ENCODE peak calls at places on chromosomes 2 and 18, in seven cellular contexts. V is gastrocnemius medialis, N is breast epithelium, W is A549, A is prostate gland, L is lower leg skin, R is transverse colon. J is an unnamed sample.

GRCh38 chr18:34887881-34888580 is 153.2 kb upstream of the MAPRE2 start:
- DNase-seq in V (no peak), N (no peak), W (no peak), A (no peak), L (no peak), R (no peak), J (no peak)

GRCh38 chr2:205629021-205629817 is 53.1 kb upstream of the NRP2 start:
- DNase-seq in V (no peak), N (no peak), W (no peak), A (no peak), L (no peak), R (no peak), J (no peak)

GRCh38 chr2:179745615-179746263 is 115.7 kb downstream of the ZNF385B start:
- DNase-seq in V (no peak), N (no peak), W (no peak), A (no peak), L (no peak), R (no peak), J (peak; percentile 16)

GRCh38 chr2:24456610-24457556 is 34.2 kb upstream of the NCOA1 start:
- DNase-seq in V (peak; percentile 92), N (no peak), W (peak; percentile 62), A (peak; percentile 9), L (peak; percentile 93), R (peak; percentile 54), J (peak; percentile 78)

GRCh38 chr2:28009732-28010131 is 119.2 kb downstream of the BABAM2 start:
- DNase-seq in V (peak; percentile 66), N (no peak), W (no peak), A (peak; percentile 4), L (no peak), R (no peak), J (no peak)

GRCh38 chr2:46850742-46851141 is 64.9 kb downstream of the MCFD2 start:
- DNase-seq in V (peak; percentile 71), N (no peak), W (no peak), A (peak; percentile 35), L (no peak), R (peak; percentile 45), J (peak; percentile 55)

GRCh38 chr2:25844089-25844488 is 34.2 kb downstream of the ASXL2 start:
- DNase-seq in V (peak; percentile 57), N (no peak), W (no peak), A (no peak), L (no peak), R (no peak), J (no peak)

GRCh38 chr2:71614976-71615768 is 161.8 kb downstream of the DYSF start:
- DNase-seq in V (peak; percentile 82), N (peak; percentile 47), W (no peak), A (no peak), L (peak; percentile 88), R (peak; percentile 37), J (peak; percentile 76)

GRCh38 chr18:39842042-39842791 is 2112.8 kb upstream of the PIK3C3 start:
- DNase-seq in V (no peak), N (no peak), W (no peak), A (no peak), L (no peak), R (no peak), J (no peak)

GRCh38 chr2:3175568-3175955 is 202.1 kb downstream of the EIPR1 start:
- DNase-seq in V (no peak), N (no peak), W (no peak), A (no peak), L (no peak), R (no peak), J (no peak)

GRCh38 chr2:157261199-157261782 is 3.8 kb downstream of the GALNT5 start:
- DNase-seq in V (no peak), N (no peak), W (peak; percentile 70), A (no peak), L (no peak), R (peak; percentile 68), J (no peak)

GRCh38 chr2:119759451-119760236 is at the start of gene PTPN4:
- DNase-seq in V (peak; percentile 96), N (peak; percentile 93), W (peak; percentile 92), A (peak; percentile 97), L (peak; percentile 98), R (peak; percentile 98), J (peak; percentile 97)

GRCh38 chr18:1914489-1914888 is 656.8 kb downstream of the METTL4 start:
- DNase-seq in V (no peak), N (no peak), W (peak; percentile 0), A (no peak), L (no peak), R (no peak), J (no peak)

GRCh38 chr2:239473211-239473805 is 72.5 kb upstream of the HDAC4 start:
- DNase-seq in V (no peak), N (peak; percentile 20), W (no peak), A (no peak), L (peak; percentile 66), R (no peak), J (no peak)

GRCh38 chr2:6418316-6418715 is 447.4 kb downstream of the CMPK2 start:
- DNase-seq in V (no peak), N (no peak), W (no peak), A (no peak), L (no peak), R (no peak), J (no peak)

GRCh38 chr2:174336403-174337336 is 1.9 kb downstream of the SP9 start:
- DNase-seq in V (no peak), N (no peak), W (no peak), A (no peak), L (peak; percentile 86), R (peak; percentile 64), J (no peak)

GRCh38 chr2:110816404-110817365 is 84.3 kb downstream of the ACOXL start:
- DNase-seq in V (peak; percentile 92), N (no peak), W (no peak), A (no peak), L (peak; percentile 62), R (no peak), J (no peak)

GRCh38 chr2:150211164-150211631 is 276.3 kb downstream of the RND3 start:
- DNase-seq in V (no peak), N (no peak), W (no peak), A (no peak), L (no peak), R (no peak), J (no peak)

GRCh38 chr2:215848679-215849078 is 164.7 kb downstream of the MREG start:
- DNase-seq in V (no peak), N (no peak), W (no peak), A (no peak), L (no peak), R (no peak), J (no peak)

GRCh38 chr2:177147093-177147694 is 65.4 kb upstream of the HNRNPA3 start:
- DNase-seq in V (no peak), N (no peak), W (peak; percentile 51), A (no peak), L (no peak), R (no peak), J (no peak)

GRCh38 chr18:53798516-53798915 is 426.0 kb downstream of the MBD2 start:
- DNase-seq in V (no peak), N (no peak), W (no peak), A (no peak), L (no peak), R (no peak), J (no peak)

GRCh38 chr2:218294430-218294999 is 2.2 kb upstream of the TMBIM1 start:
- DNase-seq in V (no peak), N (no peak), W (no peak), A (no peak), L (no peak), R (no peak), J (no peak)

GRCh38 chr2:129812654-129813053 is 166.8 kb upstream of the RAB6C start:
- DNase-seq in V (no peak), N (no peak), W (no peak), A (no peak), L (no peak), R (no peak), J (no peak)

GRCh38 chr18:42956287-42956686 is 159.2 kb downstream of the RIT2 start:
- DNase-seq in V (no peak), N (no peak), W (no peak), A (no peak), L (no peak), R (no peak), J (no peak)

GRCh38 chr2:201939366-201939985 is 94.2 kb upstream of the FZD7 start:
- DNase-seq in V (no peak), N (no peak), W (no peak), A (no peak), L (no peak), R (no peak), J (peak; percentile 30)

GRCh38 chr2:39584283-39584972 is 81.3 kb upstream of the TMEM178A start:
- DNase-seq in V (no peak), N (no peak), W (no peak), A (no peak), L (no peak), R (no peak), J (no peak)

GRCh38 chr2:101223814-101224231 is 28.9 kb upstream of the CNOT11 start:
- DNase-seq in V (no peak), N (no peak), W (no peak), A (no peak), L (no peak), R (peak; percentile 51), J (no peak)

GRCh38 chr2:20616341-20616871 is 34.5 kb downstream of the HS1BP3 start:
- DNase-seq in V (peak; percentile 15), N (peak; percentile 39), W (no peak), A (no peak), L (peak; percentile 76), R (no peak), J (no peak)

GRCh38 chr18:51196811-51197660 is 445 bp downstream of the MEX3C start:
- DNase-seq in V (peak; percentile 45), N (peak; percentile 64), W (no peak), A (peak; percentile 44), L (peak; percentile 89), R (peak; percentile 64), J (peak; percentile 34)
- TF ChIP-seq POLR2A in V (peak; percentile 68), N (no peak), W (no peak), A (peak; percentile 82), L (no peak), R (peak; percentile 46), J (peak; percentile 68)

GRCh38 chr2:36416370-36417165 is 61.0 kb downstream of the CRIM1 start:
- DNase-seq in V (no peak), N (no peak), W (no peak), A (no peak), L (no peak), R (peak; percentile 30), J (no peak)
- TF ChIP-seq POLR2A in V (no peak), N (no peak), W (no peak), A (no peak), L (no peak), R (no peak), J (no peak)

GRCh38 chr2:74147729-74148456 is at the start of gene BOLA3:
- DNase-seq in V (peak; percentile 74), N (peak; percentile 84), W (peak; percentile 95), A (peak; percentile 76), L (peak; percentile 96), R (peak; percentile 89), J (peak; percentile 87)
- TF ChIP-seq POLR2A in V (no peak), N (no peak), W (peak; percentile 96), A (no peak), L (no peak), R (no peak), J (no peak)

GRCh38 chr18:58408665-58409064 is 220.2 kb downstream of the ALPK2 start:
- DNase-seq in V (no peak), N (no peak), W (no peak), A (no peak), L (no peak), R (no peak), J (no peak)
- TF ChIP-seq POLR2A in V (no peak), N (no peak), W (no peak), A (no peak), L (no peak), R (no peak), J (no peak)